ENCODE peak calls at places on chromosomes 12 and 14, in seven cellular contexts. K is aorta; C is A172; M is sciatic nerve; F is NCI-H2227 treated with DMSO at 0.1 percent for 48 hours; I is activated naive CD4-positive, alpha-beta T cell treated with anti-CD3 and anti-CD28 coated beads, Interleukin-2, amount 50 U/mL, for 16 hours; D is neural crest cell. Y is an unnamed sample.

GRCh38 chr12:27383429-27384260 is 51.0 kb downstream of the BMAL2 start:
- DNase-seq in I (peak; percentile 56), D (peak; percentile 77), K (peak; percentile 92), F (peak; percentile 38), M (peak; percentile 78), C (peak; percentile 77), Y (peak; percentile 33)

GRCh38 chr12:86660488-86661171 is 404.4 kb upstream of the MGAT4C start:
- DNase-seq in F (no peak), I (no peak), C (peak; percentile 61), D (no peak), M (no peak), K (no peak), Y (no peak)

GRCh38 chr14:22382955-22383354 is 206.1 kb downstream of the DAD1 start:
- DNase-seq in C (no peak), K (no peak), M (no peak), D (no peak), F (no peak), I (no peak), Y (no peak)

GRCh38 chr12:114684098-114684869 is at the start of gene TBX3:
- DNase-seq in M (peak; percentile 94), C (peak; percentile 94), F (peak; percentile 29), I (peak; percentile 56), K (peak; percentile 95), D (peak; percentile 75), Y (no peak)

GRCh38 chr12:6943719-6944380 is at the start of the genes C12orf57 and RNU7-1:
- DNase-seq in F (peak; percentile 93), K (peak; percentile 92), I (peak; percentile 79), D (peak; percentile 63), C (peak; percentile 50), M (peak; percentile 86), Y (peak; percentile 53)

GRCh38 chr14:67569011-67569650 is 30.9 kb downstream of the PIGH start:
- DNase-seq in C (no peak), I (no peak), F (no peak), M (peak; percentile 48), D (no peak), K (peak; percentile 61), Y (no peak)

GRCh38 chr14:101408077-101408831 is 153.0 kb upstream of the DIO3 start:
- DNase-seq in F (no peak), K (no peak), C (no peak), D (no peak), I (no peak), M (no peak), Y (no peak)

GRCh38 chr12:4169522-4169921 is 104.0 kb upstream of the CCND2 start:
- DNase-seq in C (no peak), K (no peak), M (no peak), I (no peak), F (no peak), D (no peak), Y (no peak)

GRCh38 chr14:95474941-95475340 is 41.5 kb downstream of the SYNE3 start:
- DNase-seq in F (no peak), K (peak; percentile 63), M (no peak), C (no peak), I (no peak), D (no peak), Y (no peak)

GRCh38 chr12:111066744-111067437 is 146.5 kb upstream of the MYL2 start:
- DNase-seq in D (no peak), F (no peak), M (no peak), I (no peak), C (peak; percentile 30), K (no peak), Y (no peak)

GRCh38 chr14:72692678-72693077 is 201.2 kb downstream of the DPF3 start:
- DNase-seq in D (no peak), I (no peak), M (no peak), F (no peak), K (no peak), C (no peak), Y (no peak)

GRCh38 chr12:119735079-119735478 is 67.1 kb downstream of the PRKAB1 start:
- DNase-seq in D (no peak), F (no peak), I (no peak), C (no peak), M (no peak), K (no peak), Y (no peak)

GRCh38 chr14:85333313-85333712 is 196.6 kb upstream of the FLRT2 start:
- DNase-seq in C (peak; percentile 71), F (no peak), K (no peak), I (no peak), D (no peak), M (no peak), Y (no peak)

GRCh38 chr12:74105434-74105833 is 432.2 kb upstream of the ATXN7L3B start:
- DNase-seq in I (no peak), C (peak; percentile 41), F (no peak), D (no peak), K (no peak), M (no peak), Y (no peak)

GRCh38 chr12:40446385-40446784 is 221.6 kb downstream of the LRRK2 start:
- DNase-seq in C (no peak), I (no peak), M (no peak), D (no peak), K (no peak), F (no peak), Y (no peak)

GRCh38 chr12:108063192-108063591 is 65.9 kb upstream of the WSCD2 start:
- DNase-seq in I (no peak), C (no peak), D (peak; percentile 29), K (no peak), F (no peak), M (no peak), Y (no peak)

GRCh38 chr14:71050227-71050823 is 143.1 kb downstream of the PCNX1 start:
- DNase-seq in K (no peak), M (no peak), F (no peak), C (peak; percentile 5), I (no peak), D (no peak), Y (no peak)

GRCh38 chr12:121799175-121799841 is 4.5 kb upstream of the SETD1B start:
- DNase-seq in D (no peak), I (peak; percentile 56), F (peak; percentile 74), C (peak; percentile 85), K (no peak), M (peak; percentile 80), Y (no peak)

GRCh38 chr14:104434214-104435076 is 145.1 kb upstream of the C14orf180 start:
- DNase-seq in M (peak; percentile 42), I (peak; percentile 2), C (no peak), D (no peak), K (peak; percentile 61), F (no peak), Y (no peak)

GRCh38 chr12:102342281-102343006 is 137.9 kb downstream of the IGF1 start:
- DNase-seq in K (no peak), M (no peak), D (no peak), I (no peak), F (no peak), C (no peak), Y (no peak)

GRCh38 chr12:15838986-15839385 is 43.2 kb upstream of the STRAP start:
- DNase-seq in I (no peak), D (no peak), K (no peak), F (no peak), M (no peak), C (no peak), Y (no peak)

GRCh38 chr12:105316931-105317330 is 13.6 kb upstream of the C12orf75 start:
- DNase-seq in F (no peak), K (no peak), M (no peak), I (no peak), D (no peak), C (no peak), Y (no peak)

GRCh38 chr12:90621927-90622326 is 333.0 kb downstream of the CCER1 start:
- DNase-seq in M (no peak), C (peak; percentile 3), I (no peak), F (no peak), K (no peak), D (no peak), Y (no peak)

GRCh38 chr12:5511644-5512584 is 80.0 kb downstream of the NTF3 start:
- DNase-seq in M (no peak), K (peak; percentile 91), I (no peak), C (no peak), D (peak; percentile 19), F (no peak), Y (no peak)

GRCh38 chr12:12925383-12925782 is 26.6 kb downstream of the GPRC5D start:
- DNase-seq in K (no peak), F (no peak), C (no peak), M (no peak), D (no peak), I (no peak), Y (no peak)

GRCh38 chr14:96225745-96226151 is 21.1 kb downstream of the BDKRB2 start:
- DNase-seq in M (peak; percentile 78), I (no peak), F (no peak), C (peak; percentile 77), K (no peak), D (no peak), Y (no peak)

GRCh38 chr14:100305446-100306255 is 593 bp downstream of the SLC25A29 start:
- DNase-seq in C (no peak), F (no peak), D (peak; percentile 27), M (peak; percentile 71), I (peak; percentile 35), K (peak; percentile 84), Y (no peak)

GRCh38 chr12:108306014-108306501 is 33.1 kb downstream of the CMKLR1 start:
- DNase-seq in I (no peak), K (no peak), M (no peak), D (no peak), F (no peak), C (peak; percentile 42), Y (no peak)

GRCh38 chr14:87656315-87656714 is 336.7 kb downstream of the GALC start:
- DNase-seq in K (no peak), F (no peak), M (no peak), I (no peak), C (no peak), D (no peak), Y (no peak)

GRCh38 chr14:106622200-106622745 is 1095.9 kb downstream of the TMEM121 start:
- DNase-seq in K (no peak), F (no peak), I (no peak), D (no peak), M (no peak), C (no peak), Y (no peak)

GRCh38 chr14:30005114-30005698 is 77.6 kb upstream of the PRKD1 start:
- DNase-seq in C (peak; percentile 33), I (no peak), M (no peak), K (no peak), D (no peak), F (peak; percentile 74), Y (no peak)

GRCh38 chr14:106694638-106695393 is 1168.4 kb downstream of the TMEM121 start:
- DNase-seq in K (peak; percentile 75), I (peak; percentile 78), C (no peak), M (no peak), D (no peak), F (no peak), Y (peak; percentile 22)

GRCh38 chr12:102024765-102025164 is 37.0 kb downstream of the WASHC3 start:
- DNase-seq in M (no peak), F (no peak), C (no peak), I (no peak), K (no peak), D (no peak), Y (no peak)

GRCh38 chr14:94532462-94532861 is 23.2 kb upstream of the SERPINA12 start:
- DNase-seq in F (no peak), K (no peak), C (peak; percentile 14), M (no peak), I (no peak), D (no peak), Y (no peak)

GRCh38 chr12:59600174-59600573 is 4.3 kb downstream of the SLC16A7 start:
- DNase-seq in F (no peak), M (no peak), D (no peak), K (no peak), I (no peak), C (no peak), Y (no peak)

GRCh38 chr12:68792952-68793351 is 15.0 kb upstream of the MDM2 start:
- DNase-seq in D (no peak), F (peak; percentile 5), M (no peak), K (no peak), I (no peak), C (peak; percentile 57), Y (no peak)

GRCh38 chr14:99873653-99874052 is 80.4 kb downstream of the EML1 start:
- DNase-seq in I (no peak), M (no peak), F (peak; percentile 20), K (no peak), D (no peak), C (no peak), Y (no peak)

GRCh38 chr14:62691613-62692489 is 353.4 kb downstream of the KCNH5 start:
- DNase-seq in I (no peak), D (no peak), F (peak; percentile 17), M (no peak), C (peak; percentile 67), K (no peak), Y (no peak)